ENCODE peak calls at places on chromosome 3, in ten cellular contexts. One of them, this sample, is unnamed.

GRCh38 chr3:36124118-36124796 is 256.0 kb upstream of the STAC start:
- DNase-seq in HuH-7: peak
- DNase-seq in A172: peak
- DNase-seq in stimulated activated CD4-positive, alpha-beta T cell treated with anti-CD3 and anti-CD28 coated beads, Interleukin-1b, Interleukin-23, amount 100 ng/mL, for 1 hour: no peak
- DNase-seq in effector memory CD8-positive, alpha-beta T cell: no peak
- DNase-seq in anterior cingulate cortex: no peak
- DNase-seq in NCI-H526 treated with DMSO at 0.1 percent for 48 hours: no peak
- DNase-seq in fibroblast of lung: peak
- DNase-seq in NCI-H1092 treated with DMSO at 0.1 percent for 48 hours: peak
- DNase-seq in neural crest cell: peak
- DNase-seq in this sample: peak

GRCh38 chr3:104952587-104952986 is 414.1 kb upstream of the ALCAM start:
- DNase-seq in HuH-7: no peak
- DNase-seq in A172: peak
- DNase-seq in stimulated activated CD4-positive, alpha-beta T cell treated with anti-CD3 and anti-CD28 coated beads, Interleukin-1b, Interleukin-23, amount 100 ng/mL, for 1 hour: no peak
- DNase-seq in effector memory CD8-positive, alpha-beta T cell: no peak
- DNase-seq in anterior cingulate cortex: no peak
- DNase-seq in NCI-H526 treated with DMSO at 0.1 percent for 48 hours: no peak
- DNase-seq in fibroblast of lung: peak
- DNase-seq in NCI-H1092 treated with DMSO at 0.1 percent for 48 hours: no peak
- DNase-seq in neural crest cell: no peak
- DNase-seq in this sample: no peak

GRCh38 chr3:167602041-167602440 is 51.7 kb downstream of the WDR49 start:
- DNase-seq in HuH-7: no peak
- DNase-seq in A172: no peak
- DNase-seq in stimulated activated CD4-positive, alpha-beta T cell treated with anti-CD3 and anti-CD28 coated beads, Interleukin-1b, Interleukin-23, amount 100 ng/mL, for 1 hour: no peak
- DNase-seq in effector memory CD8-positive, alpha-beta T cell: no peak
- DNase-seq in anterior cingulate cortex: no peak
- DNase-seq in NCI-H526 treated with DMSO at 0.1 percent for 48 hours: no peak
- DNase-seq in fibroblast of lung: no peak
- DNase-seq in NCI-H1092 treated with DMSO at 0.1 percent for 48 hours: no peak
- DNase-seq in neural crest cell: no peak
- DNase-seq in this sample: no peak

GRCh38 chr3:182979103-182979697 is 1.1 kb downstream of the DCUN1D1 start:
- DNase-seq in HuH-7: no peak
- DNase-seq in A172: no peak
- DNase-seq in stimulated activated CD4-positive, alpha-beta T cell treated with anti-CD3 and anti-CD28 coated beads, Interleukin-1b, Interleukin-23, amount 100 ng/mL, for 1 hour: no peak
- DNase-seq in effector memory CD8-positive, alpha-beta T cell: no peak
- DNase-seq in anterior cingulate cortex: no peak
- DNase-seq in NCI-H526 treated with DMSO at 0.1 percent for 48 hours: peak
- DNase-seq in fibroblast of lung: no peak
- DNase-seq in NCI-H1092 treated with DMSO at 0.1 percent for 48 hours: peak
- DNase-seq in neural crest cell: no peak
- DNase-seq in this sample: peak

GRCh38 chr3:122929188-122929465 is 98.4 kb downstream of the SEMA5B start:
- DNase-seq in HuH-7: no peak
- DNase-seq in A172: no peak
- DNase-seq in stimulated activated CD4-positive, alpha-beta T cell treated with anti-CD3 and anti-CD28 coated beads, Interleukin-1b, Interleukin-23, amount 100 ng/mL, for 1 hour: no peak
- DNase-seq in effector memory CD8-positive, alpha-beta T cell: no peak
- DNase-seq in anterior cingulate cortex: no peak
- DNase-seq in NCI-H526 treated with DMSO at 0.1 percent for 48 hours: no peak
- DNase-seq in fibroblast of lung: no peak
- DNase-seq in NCI-H1092 treated with DMSO at 0.1 percent for 48 hours: no peak
- DNase-seq in neural crest cell: no peak
- DNase-seq in this sample: no peak

GRCh38 chr3:56917740-56918568 is 116.2 kb upstream of the ARHGEF3 start:
- DNase-seq in HuH-7: no peak
- DNase-seq in A172: no peak
- DNase-seq in stimulated activated CD4-positive, alpha-beta T cell treated with anti-CD3 and anti-CD28 coated beads, Interleukin-1b, Interleukin-23, amount 100 ng/mL, for 1 hour: no peak
- DNase-seq in effector memory CD8-positive, alpha-beta T cell: peak
- DNase-seq in anterior cingulate cortex: no peak
- DNase-seq in NCI-H526 treated with DMSO at 0.1 percent for 48 hours: no peak
- DNase-seq in fibroblast of lung: no peak
- DNase-seq in NCI-H1092 treated with DMSO at 0.1 percent for 48 hours: peak
- DNase-seq in neural crest cell: no peak
- DNase-seq in this sample: no peak

GRCh38 chr3:48187579-48188265 is 495 bp downstream of the CDC25A start:
- DNase-seq in HuH-7: peak
- DNase-seq in A172: no peak
- DNase-seq in stimulated activated CD4-positive, alpha-beta T cell treated with anti-CD3 and anti-CD28 coated beads, Interleukin-1b, Interleukin-23, amount 100 ng/mL, for 1 hour: no peak
- DNase-seq in effector memory CD8-positive, alpha-beta T cell: peak
- DNase-seq in anterior cingulate cortex: no peak
- DNase-seq in NCI-H526 treated with DMSO at 0.1 percent for 48 hours: no peak
- DNase-seq in fibroblast of lung: peak
- DNase-seq in NCI-H1092 treated with DMSO at 0.1 percent for 48 hours: no peak
- DNase-seq in neural crest cell: no peak
- DNase-seq in this sample: no peak

GRCh38 chr3:87227835-87228144 is 681 bp downstream of the CHMP2B start:
- DNase-seq in HuH-7: no peak
- DNase-seq in A172: no peak
- DNase-seq in stimulated activated CD4-positive, alpha-beta T cell treated with anti-CD3 and anti-CD28 coated beads, Interleukin-1b, Interleukin-23, amount 100 ng/mL, for 1 hour: no peak
- DNase-seq in effector memory CD8-positive, alpha-beta T cell: no peak
- DNase-seq in anterior cingulate cortex: no peak
- DNase-seq in NCI-H526 treated with DMSO at 0.1 percent for 48 hours: no peak
- DNase-seq in fibroblast of lung: peak
- DNase-seq in NCI-H1092 treated with DMSO at 0.1 percent for 48 hours: no peak
- DNase-seq in neural crest cell: no peak
- DNase-seq in this sample: no peak

GRCh38 chr3:60250810-60251209 is 1000.4 kb downstream of the FHIT start:
- DNase-seq in HuH-7: no peak
- DNase-seq in A172: no peak
- DNase-seq in stimulated activated CD4-positive, alpha-beta T cell treated with anti-CD3 and anti-CD28 coated beads, Interleukin-1b, Interleukin-23, amount 100 ng/mL, for 1 hour: no peak
- DNase-seq in effector memory CD8-positive, alpha-beta T cell: no peak
- DNase-seq in anterior cingulate cortex: no peak
- DNase-seq in NCI-H526 treated with DMSO at 0.1 percent for 48 hours: no peak
- DNase-seq in fibroblast of lung: no peak
- DNase-seq in NCI-H1092 treated with DMSO at 0.1 percent for 48 hours: no peak
- DNase-seq in neural crest cell: no peak
- DNase-seq in this sample: no peak

GRCh38 chr3:183028416-183028815 is 48.1 kb upstream of the DCUN1D1 start:
- DNase-seq in HuH-7: no peak
- DNase-seq in A172: no peak
- DNase-seq in stimulated activated CD4-positive, alpha-beta T cell treated with anti-CD3 and anti-CD28 coated beads, Interleukin-1b, Interleukin-23, amount 100 ng/mL, for 1 hour: no peak
- DNase-seq in effector memory CD8-positive, alpha-beta T cell: no peak
- DNase-seq in anterior cingulate cortex: no peak
- DNase-seq in NCI-H526 treated with DMSO at 0.1 percent for 48 hours: no peak
- DNase-seq in fibroblast of lung: no peak
- DNase-seq in NCI-H1092 treated with DMSO at 0.1 percent for 48 hours: no peak
- DNase-seq in neural crest cell: no peak
- DNase-seq in this sample: no peak

GRCh38 chr3:177177670-177178295 is 19.5 kb downstream of the TBL1XR1 start:
- DNase-seq in HuH-7: no peak
- DNase-seq in A172: no peak
- DNase-seq in stimulated activated CD4-positive, alpha-beta T cell treated with anti-CD3 and anti-CD28 coated beads, Interleukin-1b, Interleukin-23, amount 100 ng/mL, for 1 hour: no peak
- DNase-seq in effector memory CD8-positive, alpha-beta T cell: no peak
- DNase-seq in anterior cingulate cortex: no peak
- DNase-seq in NCI-H526 treated with DMSO at 0.1 percent for 48 hours: no peak
- DNase-seq in fibroblast of lung: no peak
- DNase-seq in NCI-H1092 treated with DMSO at 0.1 percent for 48 hours: no peak
- DNase-seq in neural crest cell: no peak
- DNase-seq in this sample: no peak

GRCh38 chr3:30426319-30426993 is 179.9 kb upstream of the TGFBR2 start:
- DNase-seq in HuH-7: no peak
- DNase-seq in A172: no peak
- DNase-seq in stimulated activated CD4-positive, alpha-beta T cell treated with anti-CD3 and anti-CD28 coated beads, Interleukin-1b, Interleukin-23, amount 100 ng/mL, for 1 hour: no peak
- DNase-seq in effector memory CD8-positive, alpha-beta T cell: no peak
- DNase-seq in anterior cingulate cortex: no peak
- DNase-seq in NCI-H526 treated with DMSO at 0.1 percent for 48 hours: no peak
- DNase-seq in fibroblast of lung: peak
- DNase-seq in NCI-H1092 treated with DMSO at 0.1 percent for 48 hours: no peak
- DNase-seq in neural crest cell: no peak
- DNase-seq in this sample: no peak

GRCh38 chr3:186166036-186166435 is 57.1 kb upstream of the ETV5 start:
- DNase-seq in HuH-7: no peak
- DNase-seq in A172: no peak
- DNase-seq in stimulated activated CD4-positive, alpha-beta T cell treated with anti-CD3 and anti-CD28 coated beads, Interleukin-1b, Interleukin-23, amount 100 ng/mL, for 1 hour: no peak
- DNase-seq in effector memory CD8-positive, alpha-beta T cell: no peak
- DNase-seq in anterior cingulate cortex: no peak
- DNase-seq in NCI-H526 treated with DMSO at 0.1 percent for 48 hours: peak
- DNase-seq in fibroblast of lung: peak
- DNase-seq in NCI-H1092 treated with DMSO at 0.1 percent for 48 hours: no peak
- DNase-seq in neural crest cell: no peak
- DNase-seq in this sample: no peak

GRCh38 chr3:64184621-64185020 is 40.6 kb downstream of the PRICKLE2 start:
- DNase-seq in HuH-7: no peak
- DNase-seq in A172: peak
- DNase-seq in stimulated activated CD4-positive, alpha-beta T cell treated with anti-CD3 and anti-CD28 coated beads, Interleukin-1b, Interleukin-23, amount 100 ng/mL, for 1 hour: no peak
- DNase-seq in effector memory CD8-positive, alpha-beta T cell: no peak
- DNase-seq in anterior cingulate cortex: no peak
- DNase-seq in NCI-H526 treated with DMSO at 0.1 percent for 48 hours: no peak
- DNase-seq in fibroblast of lung: peak
- DNase-seq in NCI-H1092 treated with DMSO at 0.1 percent for 48 hours: no peak
- DNase-seq in neural crest cell: no peak
- DNase-seq in this sample: no peak

GRCh38 chr3:48406443-48407431 is 23.1 kb downstream of the PLXNB1 start:
- DNase-seq in HuH-7: peak
- DNase-seq in A172: no peak
- DNase-seq in stimulated activated CD4-positive, alpha-beta T cell treated with anti-CD3 and anti-CD28 coated beads, Interleukin-1b, Interleukin-23, amount 100 ng/mL, for 1 hour: no peak
- DNase-seq in effector memory CD8-positive, alpha-beta T cell: no peak
- DNase-seq in anterior cingulate cortex: no peak
- DNase-seq in NCI-H526 treated with DMSO at 0.1 percent for 48 hours: no peak
- DNase-seq in fibroblast of lung: no peak
- DNase-seq in NCI-H1092 treated with DMSO at 0.1 percent for 48 hours: no peak
- DNase-seq in neural crest cell: no peak
- DNase-seq in this sample: no peak

GRCh38 chr3:74752290-74752689 is 137.8 kb upstream of the CNTN3 start:
- DNase-seq in HuH-7: no peak
- DNase-seq in A172: no peak
- DNase-seq in stimulated activated CD4-positive, alpha-beta T cell treated with anti-CD3 and anti-CD28 coated beads, Interleukin-1b, Interleukin-23, amount 100 ng/mL, for 1 hour: no peak
- DNase-seq in effector memory CD8-positive, alpha-beta T cell: no peak
- DNase-seq in anterior cingulate cortex: no peak
- DNase-seq in NCI-H526 treated with DMSO at 0.1 percent for 48 hours: no peak
- DNase-seq in fibroblast of lung: no peak
- DNase-seq in NCI-H1092 treated with DMSO at 0.1 percent for 48 hours: no peak
- DNase-seq in neural crest cell: no peak
- DNase-seq in this sample: no peak

GRCh38 chr3:140050977-140051957 is 116.3 kb downstream of the CLSTN2 start:
- DNase-seq in HuH-7: no peak
- DNase-seq in A172: no peak
- DNase-seq in stimulated activated CD4-positive, alpha-beta T cell treated with anti-CD3 and anti-CD28 coated beads, Interleukin-1b, Interleukin-23, amount 100 ng/mL, for 1 hour: no peak
- DNase-seq in effector memory CD8-positive, alpha-beta T cell: no peak
- DNase-seq in anterior cingulate cortex: no peak
- DNase-seq in NCI-H526 treated with DMSO at 0.1 percent for 48 hours: peak
- DNase-seq in fibroblast of lung: no peak
- DNase-seq in NCI-H1092 treated with DMSO at 0.1 percent for 48 hours: peak
- DNase-seq in neural crest cell: no peak
- DNase-seq in this sample: peak

GRCh38 chr3:190019020-190019419 is 101.7 kb downstream of the P3H2 start:
- DNase-seq in HuH-7: no peak
- DNase-seq in A172: no peak
- DNase-seq in stimulated activated CD4-positive, alpha-beta T cell treated with anti-CD3 and anti-CD28 coated beads, Interleukin-1b, Interleukin-23, amount 100 ng/mL, for 1 hour: no peak
- DNase-seq in effector memory CD8-positive, alpha-beta T cell: no peak
- DNase-seq in anterior cingulate cortex: no peak
- DNase-seq in NCI-H526 treated with DMSO at 0.1 percent for 48 hours: no peak
- DNase-seq in fibroblast of lung: no peak
- DNase-seq in NCI-H1092 treated with DMSO at 0.1 percent for 48 hours: no peak
- DNase-seq in neural crest cell: no peak
- DNase-seq in this sample: no peak

GRCh38 chr3:168249539-168250414 is 154.1 kb upstream of the GOLIM4 start:
- DNase-seq in HuH-7: peak
- DNase-seq in A172: peak
- DNase-seq in stimulated activated CD4-positive, alpha-beta T cell treated with anti-CD3 and anti-CD28 coated beads, Interleukin-1b, Interleukin-23, amount 100 ng/mL, for 1 hour: no peak
- DNase-seq in effector memory CD8-positive, alpha-beta T cell: no peak
- DNase-seq in anterior cingulate cortex: peak
- DNase-seq in NCI-H526 treated with DMSO at 0.1 percent for 48 hours: peak
- DNase-seq in fibroblast of lung: peak
- DNase-seq in NCI-H1092 treated with DMSO at 0.1 percent for 48 hours: peak
- DNase-seq in neural crest cell: peak
- DNase-seq in this sample: no peak

GRCh38 chr3:178971614-178972013 is 100.0 kb downstream of the ZMAT3 start:
- DNase-seq in HuH-7: no peak
- DNase-seq in A172: peak
- DNase-seq in stimulated activated CD4-positive, alpha-beta T cell treated with anti-CD3 and anti-CD28 coated beads, Interleukin-1b, Interleukin-23, amount 100 ng/mL, for 1 hour: no peak
- DNase-seq in effector memory CD8-positive, alpha-beta T cell: no peak
- DNase-seq in anterior cingulate cortex: no peak
- DNase-seq in NCI-H526 treated with DMSO at 0.1 percent for 48 hours: no peak
- DNase-seq in fibroblast of lung: no peak
- DNase-seq in NCI-H1092 treated with DMSO at 0.1 percent for 48 hours: no peak
- DNase-seq in neural crest cell: no peak
- DNase-seq in this sample: peak

GRCh38 chr3:87167634-87168456 is 59.3 kb upstream of the CHMP2B start:
- DNase-seq in HuH-7: no peak
- DNase-seq in A172: peak
- DNase-seq in stimulated activated CD4-positive, alpha-beta T cell treated with anti-CD3 and anti-CD28 coated beads, Interleukin-1b, Interleukin-23, amount 100 ng/mL, for 1 hour: no peak
- DNase-seq in effector memory CD8-positive, alpha-beta T cell: no peak
- DNase-seq in anterior cingulate cortex: no peak
- DNase-seq in NCI-H526 treated with DMSO at 0.1 percent for 48 hours: peak
- DNase-seq in fibroblast of lung: peak
- DNase-seq in NCI-H1092 treated with DMSO at 0.1 percent for 48 hours: peak
- DNase-seq in neural crest cell: peak
- DNase-seq in this sample: peak

GRCh38 chr3:101858464-101858863 is 9.2 kb downstream of the NFKBIZ start:
- DNase-seq in HuH-7: no peak
- DNase-seq in A172: no peak
- DNase-seq in stimulated activated CD4-positive, alpha-beta T cell treated with anti-CD3 and anti-CD28 coated beads, Interleukin-1b, Interleukin-23, amount 100 ng/mL, for 1 hour: no peak
- DNase-seq in effector memory CD8-positive, alpha-beta T cell: no peak
- DNase-seq in anterior cingulate cortex: no peak
- DNase-seq in NCI-H526 treated with DMSO at 0.1 percent for 48 hours: no peak
- DNase-seq in fibroblast of lung: no peak
- DNase-seq in NCI-H1092 treated with DMSO at 0.1 percent for 48 hours: no peak
- DNase-seq in neural crest cell: no peak
- DNase-seq in this sample: peak

GRCh38 chr3:108562565-108562964 is 26.7 kb downstream of the CIP2A start:
- DNase-seq in HuH-7: no peak
- DNase-seq in A172: no peak
- DNase-seq in stimulated activated CD4-positive, alpha-beta T cell treated with anti-CD3 and anti-CD28 coated beads, Interleukin-1b, Interleukin-23, amount 100 ng/mL, for 1 hour: no peak
- DNase-seq in effector memory CD8-positive, alpha-beta T cell: no peak
- DNase-seq in anterior cingulate cortex: no peak
- DNase-seq in NCI-H526 treated with DMSO at 0.1 percent for 48 hours: no peak
- DNase-seq in fibroblast of lung: no peak
- DNase-seq in NCI-H1092 treated with DMSO at 0.1 percent for 48 hours: no peak
- DNase-seq in neural crest cell: no peak
- DNase-seq in this sample: no peak

GRCh38 chr3:5754602-5755001 is 567.1 kb downstream of the EDEM1 start:
- DNase-seq in HuH-7: no peak
- DNase-seq in A172: no peak
- DNase-seq in stimulated activated CD4-positive, alpha-beta T cell treated with anti-CD3 and anti-CD28 coated beads, Interleukin-1b, Interleukin-23, amount 100 ng/mL, for 1 hour: no peak
- DNase-seq in effector memory CD8-positive, alpha-beta T cell: no peak
- DNase-seq in anterior cingulate cortex: no peak
- DNase-seq in NCI-H526 treated with DMSO at 0.1 percent for 48 hours: no peak
- DNase-seq in fibroblast of lung: no peak
- DNase-seq in NCI-H1092 treated with DMSO at 0.1 percent for 48 hours: no peak
- DNase-seq in neural crest cell: no peak
- DNase-seq in this sample: no peak

GRCh38 chr3:41652931-41653330 is 309.0 kb downstream of the ULK4 start:
- DNase-seq in HuH-7: no peak
- DNase-seq in A172: no peak
- DNase-seq in stimulated activated CD4-positive, alpha-beta T cell treated with anti-CD3 and anti-CD28 coated beads, Interleukin-1b, Interleukin-23, amount 100 ng/mL, for 1 hour: no peak
- DNase-seq in effector memory CD8-positive, alpha-beta T cell: no peak
- DNase-seq in anterior cingulate cortex: no peak
- DNase-seq in NCI-H526 treated with DMSO at 0.1 percent for 48 hours: no peak
- DNase-seq in fibroblast of lung: no peak
- DNase-seq in NCI-H1092 treated with DMSO at 0.1 percent for 48 hours: no peak
- DNase-seq in neural crest cell: no peak
- DNase-seq in this sample: no peak

GRCh38 chr3:33314993-33315392 is 37.8 kb downstream of the FBXL2 start:
- DNase-seq in HuH-7: no peak
- DNase-seq in A172: no peak
- DNase-seq in stimulated activated CD4-positive, alpha-beta T cell treated with anti-CD3 and anti-CD28 coated beads, Interleukin-1b, Interleukin-23, amount 100 ng/mL, for 1 hour: no peak
- DNase-seq in effector memory CD8-positive, alpha-beta T cell: no peak
- DNase-seq in anterior cingulate cortex: no peak
- DNase-seq in NCI-H526 treated with DMSO at 0.1 percent for 48 hours: no peak
- DNase-seq in fibroblast of lung: no peak
- DNase-seq in NCI-H1092 treated with DMSO at 0.1 percent for 48 hours: no peak
- DNase-seq in neural crest cell: no peak
- DNase-seq in this sample: no peak

GRCh38 chr3:52714335-52715302 is 8.7 kb downstream of the SPCS1 start:
- DNase-seq in HuH-7: no peak
- DNase-seq in A172: no peak
- DNase-seq in stimulated activated CD4-positive, alpha-beta T cell treated with anti-CD3 and anti-CD28 coated beads, Interleukin-1b, Interleukin-23, amount 100 ng/mL, for 1 hour: no peak
- DNase-seq in effector memory CD8-positive, alpha-beta T cell: no peak
- DNase-seq in anterior cingulate cortex: no peak
- DNase-seq in NCI-H526 treated with DMSO at 0.1 percent for 48 hours: no peak
- DNase-seq in fibroblast of lung: no peak
- DNase-seq in NCI-H1092 treated with DMSO at 0.1 percent for 48 hours: no peak
- DNase-seq in neural crest cell: peak
- DNase-seq in this sample: no peak

GRCh38 chr3:47324278-47324865 is 41.6 kb downstream of the KLHL18 start:
- DNase-seq in HuH-7: peak
- DNase-seq in A172: peak
- DNase-seq in stimulated activated CD4-positive, alpha-beta T cell treated with anti-CD3 and anti-CD28 coated beads, Interleukin-1b, Interleukin-23, amount 100 ng/mL, for 1 hour: peak
- DNase-seq in effector memory CD8-positive, alpha-beta T cell: peak
- DNase-seq in anterior cingulate cortex: no peak
- DNase-seq in NCI-H526 treated with DMSO at 0.1 percent for 48 hours: peak
- DNase-seq in fibroblast of lung: peak
- DNase-seq in NCI-H1092 treated with DMSO at 0.1 percent for 48 hours: peak
- DNase-seq in neural crest cell: peak
- DNase-seq in this sample: peak